ENCODE peak calls at places on chromosomes 12 and 14, in eight cellular contexts. One of them, this sample, is unnamed.

GRCh38 chr14:67575684-67576083 is 24.4 kb downstream of the PIGH start:
- DNase-seq in brain microvascular endothelial cell: peak
- DNase-seq in ovary: no peak
- DNase-seq in CD8-positive, alpha-beta memory T cell: no peak
- DNase-seq in stomach: no peak
- DNase-seq in neural progenitor cell: no peak
- DNase-seq in cardiac muscle cell: no peak
- DNase-seq in colonic mucosa: no peak
- DNase-seq in this sample: no peak

GRCh38 chr12:16828891-16829290 is 222.9 kb upstream of the LMO3 start:
- DNase-seq in brain microvascular endothelial cell: no peak
- DNase-seq in ovary: no peak
- DNase-seq in CD8-positive, alpha-beta memory T cell: no peak
- DNase-seq in stomach: no peak
- DNase-seq in neural progenitor cell: no peak
- DNase-seq in cardiac muscle cell: no peak
- DNase-seq in colonic mucosa: no peak
- DNase-seq in this sample: no peak

GRCh38 chr14:97536421-97536820 is 739.2 kb downstream of the VRK1 start:
- DNase-seq in brain microvascular endothelial cell: no peak
- DNase-seq in ovary: no peak
- DNase-seq in CD8-positive, alpha-beta memory T cell: no peak
- DNase-seq in stomach: no peak
- DNase-seq in neural progenitor cell: no peak
- DNase-seq in cardiac muscle cell: no peak
- DNase-seq in colonic mucosa: no peak
- DNase-seq in this sample: no peak

GRCh38 chr12:109972821-109973220 is 23.3 kb downstream of the GIT2 start:
- DNase-seq in brain microvascular endothelial cell: no peak
- DNase-seq in ovary: no peak
- DNase-seq in CD8-positive, alpha-beta memory T cell: no peak
- DNase-seq in stomach: no peak
- DNase-seq in neural progenitor cell: no peak
- DNase-seq in cardiac muscle cell: no peak
- DNase-seq in colonic mucosa: no peak
- DNase-seq in this sample: no peak

GRCh38 chr12:126874427-126875026 is 1392.4 kb upstream of the TMEM132C start:
- DNase-seq in brain microvascular endothelial cell: peak
- DNase-seq in ovary: peak
- DNase-seq in CD8-positive, alpha-beta memory T cell: peak
- DNase-seq in stomach: peak
- DNase-seq in neural progenitor cell: peak
- DNase-seq in cardiac muscle cell: peak
- DNase-seq in colonic mucosa: peak
- DNase-seq in this sample: no peak

GRCh38 chr14:51650721-51651387 is 856 bp upstream of the FRMD6 start:
- DNase-seq in brain microvascular endothelial cell: no peak
- DNase-seq in ovary: peak
- DNase-seq in CD8-positive, alpha-beta memory T cell: no peak
- DNase-seq in stomach: no peak
- DNase-seq in neural progenitor cell: peak
- DNase-seq in cardiac muscle cell: peak
- DNase-seq in colonic mucosa: peak
- DNase-seq in this sample: no peak

GRCh38 chr12:94204647-94205247 is 56.4 kb downstream of the PLXNC1 start:
- DNase-seq in brain microvascular endothelial cell: no peak
- DNase-seq in ovary: no peak
- DNase-seq in CD8-positive, alpha-beta memory T cell: no peak
- DNase-seq in stomach: no peak
- DNase-seq in neural progenitor cell: no peak
- DNase-seq in cardiac muscle cell: peak
- DNase-seq in colonic mucosa: no peak
- DNase-seq in this sample: no peak

GRCh38 chr14:100824156-100824555 is 1.8 kb upstream of the MEG3 start:
- DNase-seq in brain microvascular endothelial cell: peak
- DNase-seq in ovary: peak
- DNase-seq in CD8-positive, alpha-beta memory T cell: no peak
- DNase-seq in stomach: no peak
- DNase-seq in neural progenitor cell: peak
- DNase-seq in cardiac muscle cell: peak
- DNase-seq in colonic mucosa: no peak
- DNase-seq in this sample: no peak

GRCh38 chr14:23149745-23150144 is 30.7 kb upstream of the CEBPE start:
- DNase-seq in brain microvascular endothelial cell: no peak
- DNase-seq in ovary: no peak
- DNase-seq in CD8-positive, alpha-beta memory T cell: no peak
- DNase-seq in stomach: no peak
- DNase-seq in neural progenitor cell: no peak
- DNase-seq in cardiac muscle cell: no peak
- DNase-seq in colonic mucosa: no peak
- DNase-seq in this sample: no peak

GRCh38 chr14:23154876-23155587 is 28.4 kb downstream of the SLC7A8 start:
- DNase-seq in brain microvascular endothelial cell: peak
- DNase-seq in ovary: peak
- DNase-seq in CD8-positive, alpha-beta memory T cell: no peak
- DNase-seq in stomach: peak
- DNase-seq in neural progenitor cell: peak
- DNase-seq in cardiac muscle cell: peak
- DNase-seq in colonic mucosa: peak
- DNase-seq in this sample: peak

GRCh38 chr14:23151342-23151741 is 32.1 kb downstream of the SLC7A8 start:
- DNase-seq in brain microvascular endothelial cell: no peak
- DNase-seq in ovary: no peak
- DNase-seq in CD8-positive, alpha-beta memory T cell: no peak
- DNase-seq in stomach: no peak
- DNase-seq in neural progenitor cell: no peak
- DNase-seq in cardiac muscle cell: no peak
- DNase-seq in colonic mucosa: no peak
- DNase-seq in this sample: no peak

GRCh38 chr14:23159516-23159915 is 23.9 kb downstream of the SLC7A8 start:
- DNase-seq in brain microvascular endothelial cell: no peak
- DNase-seq in ovary: no peak
- DNase-seq in CD8-positive, alpha-beta memory T cell: no peak
- DNase-seq in stomach: no peak
- DNase-seq in neural progenitor cell: no peak
- DNase-seq in cardiac muscle cell: no peak
- DNase-seq in colonic mucosa: no peak
- DNase-seq in this sample: no peak

GRCh38 chr14:23153891-23154796 is 29.3 kb downstream of the SLC7A8 start:
- DNase-seq in brain microvascular endothelial cell: peak
- DNase-seq in ovary: peak
- DNase-seq in CD8-positive, alpha-beta memory T cell: no peak
- DNase-seq in stomach: peak
- DNase-seq in neural progenitor cell: peak
- DNase-seq in cardiac muscle cell: peak
- DNase-seq in colonic mucosa: peak
- DNase-seq in this sample: peak
- H3K4me3 ChIP-seq in brain microvascular endothelial cell: no peak
- H3K4me3 ChIP-seq in ovary: peak
- H3K4me3 ChIP-seq in CD8-positive, alpha-beta memory T cell: no peak
- H3K4me3 ChIP-seq in stomach: peak
- H3K4me3 ChIP-seq in neural progenitor cell: no peak
- H3K4me3 ChIP-seq in cardiac muscle cell: no peak
- H3K4me3 ChIP-seq in colonic mucosa: no peak
- H3K4me3 ChIP-seq in this sample: peak

DNA sequence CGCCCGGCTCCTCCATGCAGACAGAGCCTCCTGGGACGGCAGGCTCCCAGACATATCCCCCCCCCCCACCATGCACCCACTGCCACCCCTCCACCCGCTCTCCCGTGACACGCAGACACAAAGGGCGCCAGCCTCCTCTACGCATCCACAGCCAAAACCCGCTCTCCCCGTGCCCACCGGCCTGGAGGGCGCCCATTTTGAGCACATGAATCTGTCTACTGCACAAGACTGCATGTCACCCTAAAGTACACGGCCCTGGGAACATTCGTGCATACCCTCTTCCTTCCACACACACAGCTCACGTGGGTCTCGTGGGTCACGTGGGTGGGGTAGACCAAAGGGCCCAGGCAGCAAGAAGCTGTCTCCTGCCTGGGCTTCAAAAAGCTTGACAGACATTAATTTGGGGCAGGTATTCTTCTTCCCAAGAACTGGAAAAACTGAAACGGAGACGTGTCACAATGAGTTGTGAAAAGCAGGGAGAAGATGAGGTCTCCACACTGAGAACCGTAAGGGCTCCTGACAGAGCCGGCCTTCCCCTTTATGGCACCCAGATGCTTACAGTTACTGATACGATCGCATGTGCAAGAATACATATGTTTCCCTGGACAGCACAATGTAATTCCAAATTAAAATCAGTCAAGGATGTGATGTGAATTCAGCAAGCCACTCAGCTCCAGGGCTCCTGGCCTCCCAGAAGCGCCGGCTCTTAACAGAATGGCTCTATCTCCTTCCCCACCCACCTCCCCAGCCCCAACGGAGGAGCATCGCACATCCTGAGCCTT is 2.0 kb downstream of the TGFB3 start:
- DNase-seq in brain microvascular endothelial cell: no peak
- DNase-seq in ovary: peak
- DNase-seq in CD8-positive, alpha-beta memory T cell: no peak
- DNase-seq in stomach: no peak
- DNase-seq in neural progenitor cell: no peak
- DNase-seq in cardiac muscle cell: no peak
- DNase-seq in colonic mucosa: no peak
- DNase-seq in this sample: peak
- H3K27ac ChIP-seq in brain microvascular endothelial cell: no peak
- H3K27ac ChIP-seq in ovary: peak
- H3K27ac ChIP-seq in CD8-positive, alpha-beta memory T cell: no peak
- H3K27ac ChIP-seq in stomach: peak
- H3K27ac ChIP-seq in neural progenitor cell: no peak
- H3K27ac ChIP-seq in cardiac muscle cell: no peak
- H3K27ac ChIP-seq in colonic mucosa: no peak
- H3K27ac ChIP-seq in this sample: peak

GRCh38 chr12:58920956-58921861 is 905 bp upstream of the LRIG3 start:
- DNase-seq in brain microvascular endothelial cell: no peak
- DNase-seq in ovary: peak
- DNase-seq in CD8-positive, alpha-beta memory T cell: no peak
- DNase-seq in stomach: no peak
- DNase-seq in neural progenitor cell: no peak
- DNase-seq in cardiac muscle cell: no peak
- DNase-seq in colonic mucosa: peak
- DNase-seq in this sample: no peak

GRCh38 chr12:58918475-58918874 is 1.8 kb downstream of the LRIG3 start:
- DNase-seq in brain microvascular endothelial cell: no peak
- DNase-seq in ovary: no peak
- DNase-seq in CD8-positive, alpha-beta memory T cell: no peak
- DNase-seq in stomach: no peak
- DNase-seq in neural progenitor cell: peak
- DNase-seq in cardiac muscle cell: no peak
- DNase-seq in colonic mucosa: no peak
- DNase-seq in this sample: no peak

GRCh38 chr12:58917699-58918334 is 2.5 kb downstream of the LRIG3 start:
- DNase-seq in brain microvascular endothelial cell: peak
- DNase-seq in ovary: no peak
- DNase-seq in CD8-positive, alpha-beta memory T cell: no peak
- DNase-seq in stomach: no peak
- DNase-seq in neural progenitor cell: peak
- DNase-seq in cardiac muscle cell: no peak
- DNase-seq in colonic mucosa: no peak
- DNase-seq in this sample: no peak

GRCh38 chr12:58919271-58920101 is 818 bp downstream of the LRIG3 start:
- DNase-seq in brain microvascular endothelial cell: peak
- DNase-seq in ovary: peak
- DNase-seq in CD8-positive, alpha-beta memory T cell: no peak
- DNase-seq in stomach: no peak
- DNase-seq in neural progenitor cell: peak
- DNase-seq in cardiac muscle cell: peak
- DNase-seq in colonic mucosa: peak
- DNase-seq in this sample: no peak

GRCh38 chr12:58920102-58920955 is at the start of gene LRIG3:
- DNase-seq in brain microvascular endothelial cell: peak
- DNase-seq in ovary: peak
- DNase-seq in CD8-positive, alpha-beta memory T cell: no peak
- DNase-seq in stomach: peak
- DNase-seq in neural progenitor cell: peak
- DNase-seq in cardiac muscle cell: peak
- DNase-seq in colonic mucosa: peak
- DNase-seq in this sample: peak
- H3K4me3 ChIP-seq in brain microvascular endothelial cell: peak
- H3K4me3 ChIP-seq in ovary: peak
- H3K4me3 ChIP-seq in CD8-positive, alpha-beta memory T cell: no peak
- H3K4me3 ChIP-seq in stomach: peak
- H3K4me3 ChIP-seq in neural progenitor cell: peak
- H3K4me3 ChIP-seq in cardiac muscle cell: peak
- H3K4me3 ChIP-seq in colonic mucosa: peak
- H3K4me3 ChIP-seq in this sample: peak

DNA sequence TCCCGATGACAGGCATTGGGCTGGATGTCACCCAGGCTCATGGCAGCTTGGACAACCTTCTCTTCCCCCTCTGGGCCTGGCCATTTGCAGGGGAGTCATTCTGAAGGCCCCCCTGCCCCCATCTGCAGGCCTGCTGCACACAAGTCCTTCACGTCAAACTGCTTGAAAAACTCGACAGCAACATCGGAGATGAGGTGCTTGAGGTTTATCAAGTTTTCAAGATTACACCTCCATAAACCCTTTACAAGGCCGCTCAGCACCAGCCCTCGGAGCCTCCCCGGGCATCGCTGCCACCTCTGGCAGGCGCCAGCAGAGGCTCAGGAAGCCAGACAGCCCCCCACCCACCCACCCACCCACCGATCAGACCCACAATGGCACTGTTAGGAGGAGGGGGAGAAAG is 166.0 kb upstream of the GSC start:
- DNase-seq in brain microvascular endothelial cell: no peak
- DNase-seq in ovary: no peak
- DNase-seq in CD8-positive, alpha-beta memory T cell: no peak
- DNase-seq in stomach: no peak
- DNase-seq in neural progenitor cell: no peak
- DNase-seq in cardiac muscle cell: peak
- DNase-seq in colonic mucosa: no peak
- DNase-seq in this sample: peak
- H3K27ac ChIP-seq in brain microvascular endothelial cell: no peak
- H3K27ac ChIP-seq in ovary: no peak
- H3K27ac ChIP-seq in CD8-positive, alpha-beta memory T cell: no peak
- H3K27ac ChIP-seq in stomach: peak
- H3K27ac ChIP-seq in neural progenitor cell: no peak
- H3K27ac ChIP-seq in cardiac muscle cell: no peak
- H3K27ac ChIP-seq in colonic mucosa: no peak
- H3K27ac ChIP-seq in this sample: peak

This sample was measured in ascending aorta.